ENCODE peak calls at places on chromosomes 11 and 22, in six cellular contexts. H is HepG2, R is NT2/D1, B is HCT116, A is H1, Z is GM12878. G is an unnamed sample.

GRCh38 chr22:24434472-24435322 is 7.3 kb downstream of the ADORA2A start:
- DNase-seq in H (no peak), R (no peak), B (no peak), A (no peak), Z (peak), G (no peak)

GRCh38 chr11:120500414-120500936 is 11.1 kb upstream of the GRIK4 start:
- DNase-seq in H (no peak), R (no peak), B (no peak), A (no peak), Z (no peak), G (no peak)

GRCh38 chr11:134332189-134332631 is 422 bp downstream of the GLB1L2 start:
- DNase-seq in H (no peak), R (no peak), B (no peak), A (no peak), Z (no peak), G (peak)

GRCh38 chr22:46462726-46463371 is 74.6 kb downstream of the CELSR1 start:
- DNase-seq in H (no peak), R (no peak), B (peak), A (no peak), Z (no peak), G (peak)

GRCh38 chr22:34866501-34867171 is 199.3 kb upstream of the ISX start:
- DNase-seq in H (no peak), R (no peak), B (no peak), A (no peak), Z (no peak), G (no peak)

GRCh38 chr11:41955635-41956400 is 496.4 kb upstream of the LRRC4C start:
- DNase-seq in H (no peak), R (no peak), B (no peak), A (no peak), Z (no peak), G (no peak)

GRCh38 chr11:36463781-36464180 is 46.3 kb downstream of the TRAF6 start:
- DNase-seq in H (no peak), R (peak), B (no peak), A (no peak), Z (no peak), G (no peak)

GRCh38 chr11:35970445-35970844 is 26.6 kb downstream of the LDLRAD3 start:
- DNase-seq in H (no peak), R (no peak), B (no peak), A (no peak), Z (no peak), G (no peak)

GRCh38 chr11:9148727-9149126 is 57.3 kb upstream of the SCUBE2 start:
- DNase-seq in H (no peak), R (no peak), B (no peak), A (no peak), Z (no peak), G (no peak)

GRCh38 chr22:22943521-22944267 is 56.1 kb downstream of the IGLL5 start:
- DNase-seq in H (no peak), R (no peak), B (no peak), A (no peak), Z (no peak), G (peak)

GRCh38 chr11:128021304-128022006 is 565.9 kb downstream of the ETS1 start:
- DNase-seq in H (no peak), R (peak), B (no peak), A (peak), Z (no peak), G (no peak)

GRCh38 chr11:66847461-66848232 is 4.4 kb downstream of the RCE1 start:
- DNase-seq in H (no peak), R (no peak), B (no peak), A (no peak), Z (no peak), G (no peak)

GRCh38 chr11:68412593-68413475 is 47.7 kb upstream of the PPP6R3 start:
- DNase-seq in H (no peak), R (no peak), B (no peak), A (no peak), Z (peak), G (no peak)

GRCh38 chr22:19578180-19579004 is 54.2 kb upstream of the CLDN5 start:
- DNase-seq in H (no peak), R (no peak), B (no peak), A (no peak), Z (no peak), G (peak)

GRCh38 chr11:130068986-130069683 is 559 bp upstream of the APLP2 start:
- DNase-seq in H (no peak), R (no peak), B (peak), A (no peak), Z (no peak), G (no peak)

GRCh38 chr11:132784441-132784840 is 747.9 kb downstream of the OPCML start:
- DNase-seq in H (no peak), R (no peak), B (no peak), A (no peak), Z (no peak), G (no peak)

GRCh38 chr11:104917259-104918112 is 19.2 kb upstream of the CASP12 start:
- DNase-seq in H (no peak), R (no peak), B (no peak), A (no peak), Z (no peak), G (no peak)

GRCh38 chr11:84430661-84431060 is 1144.5 kb upstream of the CCDC90B start:
- DNase-seq in H (no peak), R (no peak), B (no peak), A (no peak), Z (no peak), G (no peak)

GRCh38 chr11:111942826-111943225 is 5.7 kb downstream of the DIXDC1 start:
- DNase-seq in H (no peak), R (no peak), B (no peak), A (no peak), Z (no peak), G (no peak)

GRCh38 chr11:104918113-104918824 is 20.0 kb upstream of the CASP12 start:
- DNase-seq in H (no peak), R (no peak), B (no peak), A (no peak), Z (no peak), G (no peak)

GRCh38 chr11:115256326-115257197 is 247.7 kb downstream of the CADM1 start:
- DNase-seq in H (no peak), R (no peak), B (no peak), A (no peak), Z (peak), G (no peak)

GRCh38 chr11:44727373-44728084 is 767 bp downstream of the TSPAN18 start:
- DNase-seq in H (peak), R (peak), B (peak), A (no peak), Z (no peak), G (peak)

GRCh38 chr22:32576553-32577255 is 102.1 kb downstream of the FBXO7 start:
- DNase-seq in H (no peak), R (no peak), B (no peak), A (no peak), Z (no peak), G (peak)

GRCh38 chr11:69194396-69194795 is 38.7 kb downstream of the SMIM38 start:
- DNase-seq in H (no peak), R (no peak), B (no peak), A (no peak), Z (no peak), G (no peak)

GRCh38 chr11:126538071-126538470 is 182.6 kb downstream of the ST3GAL4 start:
- DNase-seq in H (no peak), R (no peak), B (no peak), A (no peak), Z (no peak), G (no peak)

GRCh38 chr22:26461188-26461810 is 22.3 kb downstream of the HPS4 start:
- DNase-seq in H (peak), R (peak), B (peak), A (peak), Z (no peak), G (peak)

GRCh38 chr22:19146215-19146968 is 1.9 kb upstream of the ESS2 start:
- DNase-seq in H (peak), R (no peak), B (no peak), A (no peak), Z (no peak), G (peak)

GRCh38 chr11:86537541-86538222 is 134.7 kb downstream of the ME3 start:
- DNase-seq in H (no peak), R (no peak), B (peak), A (no peak), Z (no peak), G (no peak)

GRCh38 chr11:35617687-35618496 is at the start of gene FJX1:
- DNase-seq in H (peak), R (peak), B (no peak), A (peak), Z (no peak), G (peak)

GRCh38 chr11:111601979-111602864 is at the start of gene SIK2:
- DNase-seq in H (peak), R (peak), B (peak), A (peak), Z (peak), G (peak)

GRCh38 chr22:49020314-49020713 is 807.4 kb downstream of the BRD1 start:
- DNase-seq in H (no peak), R (no peak), B (no peak), A (no peak), Z (no peak), G (no peak)
- TF ChIP-seq ZNF274 in H (no peak), R (no peak), B (no peak), A (no peak), Z (no peak), G (no peak)

GRCh38 chr11:2587132-2587930 is 112.5 kb downstream of the KCNQ1OT1 start:
- DNase-seq in H (no peak), R (no peak), B (no peak), A (no peak), Z (no peak), G (no peak)

GRCh38 chr11:2585566-2586090 is 114.2 kb downstream of the KCNQ1OT1 start:
- DNase-seq in H (no peak), R (no peak), B (no peak), A (no peak), Z (no peak), G (no peak)

GRCh38 chr11:2586793-2587131 is 113.0 kb downstream of the KCNQ1OT1 start:
- DNase-seq in H (no peak), R (no peak), B (no peak), A (no peak), Z (no peak), G (no peak)

GRCh38 chr11:2584812-2585565 is 114.8 kb downstream of the KCNQ1OT1 start:
- DNase-seq in H (no peak), R (no peak), B (no peak), A (no peak), Z (no peak), G (no peak)

DNA sequence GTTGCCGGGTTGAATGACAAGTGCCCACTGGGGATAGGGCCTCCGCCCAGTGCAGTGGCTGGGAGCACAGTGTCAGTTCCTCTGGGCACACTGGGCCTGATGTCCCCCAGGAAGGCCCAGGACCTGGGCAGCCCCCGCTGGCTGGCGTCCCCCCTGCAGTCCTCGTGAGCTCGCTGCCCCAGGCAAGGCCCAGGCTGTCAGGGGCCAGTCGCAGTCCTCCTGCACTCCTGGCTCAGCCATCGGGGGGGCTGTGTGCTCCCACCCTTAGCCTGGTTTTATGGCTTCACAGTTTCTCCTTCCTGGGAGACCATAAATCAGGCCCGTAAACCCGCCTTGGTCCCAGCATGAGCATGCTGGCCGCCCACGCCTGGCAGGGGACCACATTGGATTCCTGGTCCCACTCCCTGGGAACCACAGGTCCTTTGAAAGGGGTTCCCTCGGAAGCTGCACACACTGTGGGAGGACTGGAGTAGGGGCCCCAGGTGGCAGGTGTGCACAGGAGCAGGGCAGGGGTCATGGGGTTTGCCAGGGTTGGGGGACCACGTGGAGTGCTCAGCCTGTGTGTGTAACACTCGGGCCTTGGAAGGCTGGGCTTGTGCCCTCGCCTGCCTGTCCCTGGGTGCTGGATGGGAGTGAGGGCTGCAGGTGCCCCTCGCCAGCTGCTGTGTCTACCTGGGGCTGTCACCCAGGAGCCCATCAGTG is 113.6 kb downstream of the KCNQ1OT1 start:
- DNase-seq in H (no peak), R (no peak), B (no peak), A (no peak), Z (no peak), G (no peak)
- TF ChIP-seq ZNF274 in H (no peak), R (no peak), B (no peak), A (no peak), Z (no peak), G (no peak)

GRCh38 chr11:95789506-95790122 is at the start of gene FAM76B:
- DNase-seq in H (peak), R (peak), B (peak), A (peak), Z (peak), G (peak)

GRCh38 chr11:95791385-95792033 is 1.2 kb downstream of the CEP57 start:
- DNase-seq in H (no peak), R (no peak), B (no peak), A (no peak), Z (no peak), G (no peak)

GRCh38 chr11:95790123-95790932 is at the start of gene CEP57:
- DNase-seq in H (peak), R (peak), B (peak), A (peak), Z (peak), G (peak)

GRCh38 chr11:95790933-95791247 is 592 bp downstream of the CEP57 start:
- DNase-seq in H (peak), R (no peak), B (peak), A (no peak), Z (peak), G (peak)

GRCh38 chr11:95788921-95789505 is 569 bp downstream of the FAM76B start:
- DNase-seq in H (peak), R (peak), B (no peak), A (peak), Z (no peak), G (peak)
- TF ChIP-seq ZNF274 in H (no peak), R (no peak), B (no peak), A (no peak), Z (no peak), G (no peak)

DNA sequence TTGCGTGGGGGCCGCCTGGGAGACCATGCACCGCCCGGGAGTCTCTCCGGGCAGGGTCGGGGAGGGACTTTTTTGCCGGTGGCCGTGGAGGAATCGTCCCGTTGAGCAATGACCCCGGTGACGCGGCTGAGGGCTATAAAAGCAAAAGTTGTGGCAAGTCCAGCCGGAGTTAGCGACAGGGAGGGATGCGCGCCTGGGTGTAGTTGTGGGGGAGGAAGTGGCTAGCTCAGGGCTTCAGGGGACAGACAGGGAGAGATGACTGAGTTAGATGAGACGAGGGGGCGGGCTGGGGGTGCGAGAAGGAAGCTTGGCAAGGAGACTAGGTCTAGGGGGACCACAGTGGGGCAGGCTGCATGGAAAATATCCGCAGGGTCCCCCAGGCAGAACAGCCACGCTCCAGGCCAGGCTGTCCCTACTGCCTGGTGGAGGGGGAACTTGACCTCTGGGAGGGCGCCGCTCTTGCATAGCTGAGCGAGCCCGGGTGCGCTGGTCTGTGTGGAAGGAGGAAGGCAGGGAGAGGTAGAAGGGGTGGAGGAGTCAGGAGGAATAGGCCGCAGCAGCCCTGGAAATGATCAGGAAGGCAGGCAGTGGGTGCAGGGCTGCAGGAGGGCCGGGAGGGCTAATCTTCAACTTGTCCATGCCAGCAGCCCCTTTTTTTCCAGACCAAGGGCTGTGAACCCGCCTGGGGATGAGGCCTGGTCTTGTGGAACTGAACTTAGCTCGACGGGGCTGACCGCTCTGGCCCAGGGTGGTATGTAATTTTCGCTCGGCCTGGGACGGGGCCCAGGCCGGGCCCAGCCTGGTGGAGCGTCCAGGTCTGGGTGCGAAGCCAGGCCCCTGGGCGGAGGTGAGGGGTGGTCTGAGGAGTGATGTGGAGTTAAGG is at the start of gene NEAT1:
- DNase-seq in H (peak), R (no peak), B (peak), A (peak), Z (no peak), G (peak)
- TF ChIP-seq ZNF274 in H (peak), R (no peak), B (no peak), A (no peak), Z (no peak), G (no peak)

G was measured in K562.